ENCODE peak calls at places on chromosomes 13 and 19, in five cellular contexts. R, F, A, U and N are unnamed samples.

GRCh38 chr13:49560270-49561063 is 24.9 kb downstream of the RCBTB1 start:
- DNase-seq in R (no peak), F (peak; percentile 1), A (no peak), U (no peak), N (peak; percentile 50)

GRCh38 chr19:14116918-14117578 is 514 bp downstream of the PRKACA start:
- DNase-seq in R (peak; percentile 87), F (peak; percentile 30), A (no peak), U (peak; percentile 63), N (peak; percentile 84)

GRCh38 chr19:49799798-49800376 is 13.2 kb downstream of the FUZ start:
- DNase-seq in R (peak; percentile 61), F (no peak), A (no peak), U (no peak), N (peak; percentile 91)

GRCh38 chr19:19548915-19549537 is 11.0 kb downstream of the CILP2 start:
- DNase-seq in R (no peak), F (peak; percentile 38), A (no peak), U (no peak), N (no peak)

GRCh38 chr19:2827022-2827421 is 7.4 kb downstream of the ZNF554 start:
- DNase-seq in R (no peak), F (no peak), A (no peak), U (no peak), N (no peak)

GRCh38 chr19:54178581-54179261 is 5.8 kb upstream of the TMC4 start:
- DNase-seq in R (no peak), F (peak; percentile 30), A (no peak), U (peak; percentile 23), N (peak; percentile 90)

GRCh38 chr19:15782211-15782610 is 5.2 kb upstream of the OR10H5 start:
- DNase-seq in R (no peak), F (no peak), A (no peak), U (no peak), N (no peak)

GRCh38 chr19:5016781-5017180 is 47.9 kb downstream of the KDM4B start:
- DNase-seq in R (no peak), F (no peak), A (no peak), U (no peak), N (peak; percentile 78)

GRCh38 chr19:13098291-13099072 is 4.2 kb downstream of the LYL1 start:
- DNase-seq in R (peak; percentile 81), F (peak; percentile 77), A (no peak), U (no peak), N (peak; percentile 84)

GRCh38 chr13:40116008-40116407 is 460.5 kb downstream of the COG6 start:
- DNase-seq in R (no peak), F (peak; percentile 76), A (no peak), U (no peak), N (no peak)

GRCh38 chr19:49073514-49074378 is 1.2 kb upstream of the KCNA7 start:
- DNase-seq in R (no peak), F (peak; percentile 45), A (no peak), U (peak; percentile 74), N (peak; percentile 76)

GRCh38 chr19:42216653-42217521 is 590 bp downstream of the DEDD2 start:
- DNase-seq in R (peak; percentile 82), F (peak; percentile 70), A (peak; percentile 35), U (peak; percentile 45), N (peak; percentile 93)

DNA sequence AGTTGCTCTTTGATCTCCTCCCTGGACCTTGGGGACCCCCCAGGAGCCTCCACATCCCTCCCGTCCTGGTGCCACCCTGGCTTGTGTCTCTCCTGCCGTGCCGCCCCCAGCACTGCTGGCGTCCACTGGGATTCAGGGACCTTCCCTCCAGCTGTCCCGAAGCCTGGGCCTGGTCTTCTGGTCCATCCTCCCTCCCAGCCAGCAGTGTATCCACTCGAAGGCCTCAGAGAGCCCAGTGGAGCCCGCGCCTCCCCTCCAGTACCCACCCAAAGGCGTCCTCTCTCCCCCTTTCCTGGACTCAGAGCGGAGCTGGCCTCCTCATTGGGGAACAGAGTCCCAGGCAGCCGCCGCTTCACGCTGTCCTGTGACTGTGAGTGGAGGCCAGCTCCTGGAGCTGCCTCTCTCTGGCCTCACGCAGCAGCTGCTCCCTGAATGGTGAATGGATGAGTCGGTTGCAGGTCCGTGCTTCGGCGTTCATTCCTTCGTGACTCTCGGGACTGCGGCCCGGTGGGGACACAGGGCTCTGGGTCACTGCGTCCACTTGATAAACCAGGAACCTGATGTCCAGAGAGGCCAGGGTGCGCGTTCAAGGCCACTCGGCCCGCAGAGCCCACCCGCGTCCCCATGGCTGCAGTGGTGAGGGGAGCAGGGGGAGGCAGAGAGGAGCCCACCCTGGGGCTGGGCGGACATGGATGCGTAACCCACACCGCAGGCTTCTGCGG is 12.0 kb downstream of the ONECUT3 start:
- DNase-seq in R (peak; percentile 28), F (peak; percentile 47), A (no peak), U (no peak), N (peak; percentile 61)
- H3K27me3 ChIP-seq in R (no peaks in the 10 kb centered on the region), F (peaks cover 78% of the 10 kb centered on the region), A (peaks cover 88% of the 10 kb centered on the region), U (peaks cover 37% of the 10 kb centered on the region), N (peaks cover 93% of the 10 kb centered on the region)

GRCh38 chr19:40418040-40418439 is 4.9 kb upstream of the PRX start:
- DNase-seq in R (no peak), F (no peak), A (no peak), U (no peak), N (no peak)

GRCh38 chr19:40417714-40417996 is 4.5 kb upstream of the PRX start:
- DNase-seq in R (no peak), F (no peak), A (no peak), U (peak; percentile 10), N (no peak)

GRCh38 chr19:40419780-40420179 is 6.0 kb downstream of the SERTAD1 start:
- DNase-seq in R (peak; percentile 44), F (no peak), A (no peak), U (no peak), N (no peak)

GRCh38 chr19:40420451-40420765 is 5.4 kb downstream of the SERTAD1 start:
- DNase-seq in R (no peak), F (no peak), A (no peak), U (no peak), N (no peak)

DNA sequence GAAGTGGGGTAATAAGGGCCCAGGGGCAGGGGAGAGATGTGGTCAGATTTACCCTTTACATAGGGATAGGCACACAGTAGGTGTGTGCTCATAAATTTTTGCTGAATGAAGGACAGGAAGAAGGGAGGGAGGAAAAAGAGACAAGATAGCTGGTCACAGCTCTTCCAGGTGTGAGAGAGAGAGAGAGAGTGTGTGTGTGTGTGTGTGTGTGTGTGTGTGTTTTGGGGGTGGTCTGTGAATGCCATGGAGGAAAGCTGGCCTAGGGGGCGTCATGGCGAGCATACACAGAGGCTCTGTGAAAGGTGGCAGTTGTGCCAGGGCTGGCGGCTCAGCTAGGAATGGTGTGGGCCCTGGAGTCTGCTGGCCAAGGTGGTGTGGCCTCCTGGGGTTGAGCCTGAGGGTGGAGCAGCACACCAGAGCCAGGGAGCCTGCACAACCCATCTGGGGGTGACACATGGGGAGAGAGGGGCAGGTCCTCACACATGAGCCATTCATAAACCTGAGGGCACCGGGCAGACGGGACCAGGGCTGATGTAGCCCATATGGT is 6.0 kb upstream of the PRX start:
- DNase-seq in R (peak; percentile 58), F (no peak), A (no peak), U (no peak), N (peak; percentile 26)
- H3K4me3 ChIP-seq in R (no peak overlapping the region), F (no peak overlapping the region), A (no peak overlapping the region), U (no peak overlapping the region), N (no peak overlapping the region)

GRCh38 chr13:75481176-75482069 is 546 bp downstream of the TBC1D4 start:
- DNase-seq in R (peak; percentile 77), F (peak; percentile 70), A (no peak), U (peak; percentile 45), N (peak; percentile 74)

GRCh38 chr13:75479102-75479501 is 2.9 kb downstream of the TBC1D4 start:
- DNase-seq in R (no peak), F (no peak), A (no peak), U (no peak), N (no peak)

GRCh38 chr13:75482070-75482819 is at the start of gene TBC1D4:
- DNase-seq in R (peak; percentile 95), F (peak; percentile 94), A (peak; percentile 51), U (peak; percentile 84), N (peak; percentile 87)

GRCh38 chr13:75480691-75481175 is 1.2 kb downstream of the TBC1D4 start:
- DNase-seq in R (peak; percentile 77), F (peak; percentile 61), A (no peak), U (peak; percentile 45), N (peak; percentile 73)

GRCh38 chr13:75478659-75479058 is 3.3 kb downstream of the TBC1D4 start:
- DNase-seq in R (no peak), F (no peak), A (no peak), U (no peak), N (no peak)
- H3K27me3 ChIP-seq in R (no peaks in the 10 kb centered on the region), F (no peaks in the 10 kb centered on the region), A (no peaks in the 10 kb centered on the region), U (no peaks in the 10 kb centered on the region), N (peaks cover 16% of the 10 kb centered on the region)

DNA sequence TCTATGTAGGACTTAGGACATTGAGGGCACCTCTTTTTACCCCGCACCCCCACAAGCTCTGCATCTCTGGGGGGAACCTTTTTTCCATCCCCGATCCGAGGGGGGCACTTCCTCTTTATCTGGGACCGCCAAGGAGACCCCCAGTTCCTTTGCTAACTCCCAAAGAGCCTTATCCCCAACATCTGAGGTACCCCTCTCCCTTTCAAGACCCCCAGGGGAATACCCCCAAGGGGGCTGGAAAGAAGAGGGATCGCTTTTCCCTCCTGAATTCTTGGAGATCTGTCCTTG is 1.1 kb downstream of the TNFSF9 start:
- DNase-seq in R (no peak), F (no peak), A (no peak), U (no peak), N (peak; percentile 60)
- H3K4me3 ChIP-seq in R (no peak overlapping the region), F (peak overlapping the region; percentile 94), A (peak overlapping the region; percentile 86), U (peak overlapping the region; percentile 74), N (peak overlapping the region; percentile 61)

GRCh38 chr13:57629821-57630235 is 1.7 kb upstream of the PCDH17 start:
- DNase-seq in R (peak; percentile 94), F (peak; percentile 67), A (peak; percentile 99), U (peak; percentile 75), N (peak; percentile 96)

GRCh38 chr13:57629391-57629804 is 2.1 kb upstream of the PCDH17 start:
- DNase-seq in R (peak; percentile 50), F (peak; percentile 14), A (peak; percentile 73), U (no peak), N (peak; percentile 25)

GRCh38 chr13:57632276-57633140 is 964 bp downstream of the PCDH17 start:
- DNase-seq in R (peak; percentile 58), F (no peak), A (peak; percentile 41), U (peak; percentile 12), N (peak; percentile 67)

GRCh38 chr13:57631607-57632275 is at the start of gene PCDH17:
- DNase-seq in R (peak; percentile 59), F (peak; percentile 43), A (peak; percentile 66), U (peak; percentile 17), N (peak; percentile 66)

GRCh38 chr13:57630661-57631606 is 610 bp upstream of the PCDH17 start:
- DNase-seq in R (peak; percentile 33), F (peak; percentile 23), A (peak; percentile 56), U (no peak), N (peak; percentile 43)
- H3K27me3 ChIP-seq in R (no peaks in the 10 kb centered on the region), F (peaks cover 74% of the 10 kb centered on the region), A (no peaks in the 10 kb centered on the region), U (peaks cover 30% of the 10 kb centered on the region), N (peaks cover 79% of the 10 kb centered on the region)